ENCODE peak calls at places on chromosomes 3 and 15, in ten cellular contexts. One of them, this sample, is unnamed.

GRCh38 chr3:194687638-194688206 is 2.0 kb downstream of the FAM43A start:
- DNase-seq in cardiac fibroblast: peak
- DNase-seq in CD8-positive, alpha-beta T cell: peak
- DNase-seq in adrenal gland: peak
- DNase-seq in CD4-positive, CD25-positive, alpha-beta regulatory T cell: peak
- DNase-seq in HL-60: peak
- DNase-seq in fibroblast of mammary gland: peak
- DNase-seq in fibroblast of lung: peak
- DNase-seq in A549: peak
- DNase-seq in upper lobe of right lung: peak
- DNase-seq in this sample: peak

GRCh38 chr3:49158792-49159191 is 7.3 kb downstream of the CCDC71 start:
- DNase-seq in adrenal gland: peak
- DNase-seq in upper lobe of right lung: no peak
- DNase-seq in fibroblast of lung: no peak
- DNase-seq in A549: no peak
- DNase-seq in cardiac fibroblast: no peak
- DNase-seq in fibroblast of mammary gland: no peak
- DNase-seq in CD4-positive, CD25-positive, alpha-beta regulatory T cell: no peak
- DNase-seq in CD8-positive, alpha-beta T cell: no peak
- DNase-seq in HL-60: no peak
- DNase-seq in this sample: no peak

GRCh38 chr15:99306694-99307338 is 55.5 kb downstream of the LRRC28 start:
- DNase-seq in A549: no peak
- DNase-seq in adrenal gland: peak
- DNase-seq in CD8-positive, alpha-beta T cell: no peak
- DNase-seq in CD4-positive, CD25-positive, alpha-beta regulatory T cell: no peak
- DNase-seq in cardiac fibroblast: no peak
- DNase-seq in fibroblast of lung: peak
- DNase-seq in HL-60: no peak
- DNase-seq in upper lobe of right lung: no peak
- DNase-seq in fibroblast of mammary gland: no peak
- DNase-seq in this sample: no peak

GRCh38 chr3:197814372-197814771 is 23.3 kb downstream of the LRCH3 start:
- DNase-seq in cardiac fibroblast: no peak
- DNase-seq in HL-60: no peak
- DNase-seq in fibroblast of lung: no peak
- DNase-seq in A549: no peak
- DNase-seq in fibroblast of mammary gland: no peak
- DNase-seq in upper lobe of right lung: no peak
- DNase-seq in CD8-positive, alpha-beta T cell: no peak
- DNase-seq in adrenal gland: no peak
- DNase-seq in CD4-positive, CD25-positive, alpha-beta regulatory T cell: no peak
- DNase-seq in this sample: no peak

GRCh38 chr3:4750306-4751056 is 228.8 kb upstream of the BHLHE40 start:
- DNase-seq in fibroblast of lung: no peak
- DNase-seq in HL-60: no peak
- DNase-seq in adrenal gland: peak
- DNase-seq in A549: no peak
- DNase-seq in fibroblast of mammary gland: peak
- DNase-seq in CD4-positive, CD25-positive, alpha-beta regulatory T cell: peak
- DNase-seq in cardiac fibroblast: peak
- DNase-seq in upper lobe of right lung: no peak
- DNase-seq in CD8-positive, alpha-beta T cell: no peak
- DNase-seq in this sample: no peak

GRCh38 chr3:151345854-151346253 is 16.5 kb upstream of the P2RY13 start:
- DNase-seq in CD8-positive, alpha-beta T cell: no peak
- DNase-seq in A549: no peak
- DNase-seq in fibroblast of mammary gland: peak
- DNase-seq in cardiac fibroblast: peak
- DNase-seq in upper lobe of right lung: no peak
- DNase-seq in CD4-positive, CD25-positive, alpha-beta regulatory T cell: no peak
- DNase-seq in adrenal gland: peak
- DNase-seq in HL-60: no peak
- DNase-seq in fibroblast of lung: peak
- DNase-seq in this sample: no peak

GRCh38 chr3:98812851-98813374 is 49.8 kb downstream of the ST3GAL6 start:
- DNase-seq in adrenal gland: no peak
- DNase-seq in upper lobe of right lung: peak
- DNase-seq in A549: peak
- DNase-seq in fibroblast of lung: peak
- DNase-seq in fibroblast of mammary gland: peak
- DNase-seq in CD8-positive, alpha-beta T cell: no peak
- DNase-seq in HL-60: no peak
- DNase-seq in CD4-positive, CD25-positive, alpha-beta regulatory T cell: peak
- DNase-seq in cardiac fibroblast: peak
- DNase-seq in this sample: peak

GRCh38 chr3:7978104-7978457 is 523.5 kb upstream of the LMCD1 start:
- DNase-seq in adrenal gland: no peak
- DNase-seq in fibroblast of lung: no peak
- DNase-seq in CD8-positive, alpha-beta T cell: no peak
- DNase-seq in A549: no peak
- DNase-seq in cardiac fibroblast: no peak
- DNase-seq in upper lobe of right lung: no peak
- DNase-seq in fibroblast of mammary gland: no peak
- DNase-seq in HL-60: no peak
- DNase-seq in CD4-positive, CD25-positive, alpha-beta regulatory T cell: no peak
- DNase-seq in this sample: no peak

GRCh38 chr15:36601497-36601932 is 22.1 kb downstream of the CDIN1 start:
- DNase-seq in fibroblast of lung: peak
- DNase-seq in CD4-positive, CD25-positive, alpha-beta regulatory T cell: no peak
- DNase-seq in HL-60: no peak
- DNase-seq in CD8-positive, alpha-beta T cell: no peak
- DNase-seq in A549: no peak
- DNase-seq in upper lobe of right lung: no peak
- DNase-seq in fibroblast of mammary gland: peak
- DNase-seq in adrenal gland: peak
- DNase-seq in cardiac fibroblast: peak
- DNase-seq in this sample: no peak

GRCh38 chr3:128267541-128267940 is 114.3 kb downstream of the EEFSEC start:
- DNase-seq in A549: no peak
- DNase-seq in adrenal gland: no peak
- DNase-seq in upper lobe of right lung: no peak
- DNase-seq in CD4-positive, CD25-positive, alpha-beta regulatory T cell: no peak
- DNase-seq in CD8-positive, alpha-beta T cell: no peak
- DNase-seq in fibroblast of lung: no peak
- DNase-seq in fibroblast of mammary gland: no peak
- DNase-seq in cardiac fibroblast: no peak
- DNase-seq in HL-60: no peak
- DNase-seq in this sample: no peak

GRCh38 chr3:165185707-165186327 is 10.4 kb downstream of the SLITRK3 start:
- DNase-seq in upper lobe of right lung: no peak
- DNase-seq in adrenal gland: peak
- DNase-seq in HL-60: peak
- DNase-seq in cardiac fibroblast: peak
- DNase-seq in CD8-positive, alpha-beta T cell: no peak
- DNase-seq in A549: peak
- DNase-seq in fibroblast of lung: peak
- DNase-seq in CD4-positive, CD25-positive, alpha-beta regulatory T cell: no peak
- DNase-seq in fibroblast of mammary gland: peak
- DNase-seq in this sample: peak

GRCh38 chr15:66935688-66936087 is 129.7 kb upstream of the SMAD3 start:
- DNase-seq in upper lobe of right lung: no peak
- DNase-seq in CD8-positive, alpha-beta T cell: no peak
- DNase-seq in cardiac fibroblast: no peak
- DNase-seq in fibroblast of lung: no peak
- DNase-seq in fibroblast of mammary gland: peak
- DNase-seq in CD4-positive, CD25-positive, alpha-beta regulatory T cell: no peak
- DNase-seq in HL-60: no peak
- DNase-seq in A549: no peak
- DNase-seq in adrenal gland: no peak
- DNase-seq in this sample: no peak

GRCh38 chr15:66936115-66936863 is 129.1 kb upstream of the SMAD3 start:
- DNase-seq in A549: no peak
- DNase-seq in HL-60: no peak
- DNase-seq in upper lobe of right lung: no peak
- DNase-seq in fibroblast of lung: peak
- DNase-seq in CD4-positive, CD25-positive, alpha-beta regulatory T cell: no peak
- DNase-seq in cardiac fibroblast: peak
- DNase-seq in fibroblast of mammary gland: peak
- DNase-seq in adrenal gland: no peak
- DNase-seq in CD8-positive, alpha-beta T cell: no peak
- DNase-seq in this sample: no peak

GRCh38 chr15:66937588-66937987 is 127.8 kb upstream of the SMAD3 start:
- DNase-seq in upper lobe of right lung: no peak
- DNase-seq in CD8-positive, alpha-beta T cell: no peak
- DNase-seq in fibroblast of mammary gland: no peak
- DNase-seq in HL-60: no peak
- DNase-seq in adrenal gland: no peak
- DNase-seq in cardiac fibroblast: no peak
- DNase-seq in fibroblast of lung: no peak
- DNase-seq in CD4-positive, CD25-positive, alpha-beta regulatory T cell: no peak
- DNase-seq in A549: no peak
- DNase-seq in this sample: no peak

GRCh38 chr15:66938114-66938830 is 127.1 kb upstream of the SMAD3 start:
- DNase-seq in HL-60: peak
- DNase-seq in cardiac fibroblast: no peak
- DNase-seq in fibroblast of lung: no peak
- DNase-seq in CD4-positive, CD25-positive, alpha-beta regulatory T cell: no peak
- DNase-seq in upper lobe of right lung: no peak
- DNase-seq in fibroblast of mammary gland: no peak
- DNase-seq in adrenal gland: no peak
- DNase-seq in CD8-positive, alpha-beta T cell: no peak
- DNase-seq in A549: no peak
- DNase-seq in this sample: no peak

GRCh38 chr15:66936864-66937245 is 128.5 kb upstream of the SMAD3 start:
- DNase-seq in cardiac fibroblast: no peak
- DNase-seq in HL-60: no peak
- DNase-seq in CD8-positive, alpha-beta T cell: no peak
- DNase-seq in A549: no peak
- DNase-seq in adrenal gland: no peak
- DNase-seq in upper lobe of right lung: no peak
- DNase-seq in CD4-positive, CD25-positive, alpha-beta regulatory T cell: no peak
- DNase-seq in fibroblast of lung: no peak
- DNase-seq in fibroblast of mammary gland: no peak
- DNase-seq in this sample: no peak
- H3K4me3 ChIP-seq in cardiac fibroblast: peak
- H3K4me3 ChIP-seq in HL-60: no peak
- H3K4me3 ChIP-seq in CD8-positive, alpha-beta T cell: no peak
- H3K4me3 ChIP-seq in A549: no peak
- H3K4me3 ChIP-seq in adrenal gland: no peak
- H3K4me3 ChIP-seq in upper lobe of right lung: peak
- H3K4me3 ChIP-seq in CD4-positive, CD25-positive, alpha-beta regulatory T cell: no peak
- H3K4me3 ChIP-seq in fibroblast of lung: peak
- H3K4me3 ChIP-seq in fibroblast of mammary gland: peak
- H3K4me3 ChIP-seq in this sample: no peak

DNA sequence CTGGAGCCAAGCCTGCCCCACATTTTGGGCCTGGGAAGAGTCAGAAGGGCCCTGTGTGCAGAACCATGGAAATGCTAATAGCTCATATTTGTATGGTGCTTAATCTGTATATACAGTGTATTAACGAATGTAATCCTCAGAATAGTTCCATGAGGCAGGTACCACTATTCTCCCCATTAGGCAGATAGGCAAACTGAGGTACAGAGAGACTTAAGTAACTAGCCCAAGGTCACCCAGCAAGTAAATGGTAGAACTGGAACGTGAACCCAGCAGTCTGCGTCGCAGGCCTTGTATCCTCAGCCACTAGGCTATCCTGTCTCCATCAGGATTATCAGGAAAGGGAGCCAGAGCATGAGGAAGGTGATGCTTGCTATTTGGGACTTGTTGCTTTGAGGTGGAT is 28.0 kb upstream of the GLCE start:
- DNase-seq in cardiac fibroblast: no peak
- DNase-seq in fibroblast of lung: no peak
- DNase-seq in adrenal gland: no peak
- DNase-seq in A549: no peak
- DNase-seq in upper lobe of right lung: no peak
- DNase-seq in fibroblast of mammary gland: no peak
- DNase-seq in HL-60: no peak
- DNase-seq in CD4-positive, CD25-positive, alpha-beta regulatory T cell: no peak
- DNase-seq in CD8-positive, alpha-beta T cell: no peak
- DNase-seq in this sample: no peak
- H3K4me3 ChIP-seq in cardiac fibroblast: no peak
- H3K4me3 ChIP-seq in fibroblast of lung: no peak
- H3K4me3 ChIP-seq in adrenal gland: no peak
- H3K4me3 ChIP-seq in A549: no peak
- H3K4me3 ChIP-seq in upper lobe of right lung: no peak
- H3K4me3 ChIP-seq in fibroblast of mammary gland: no peak
- H3K4me3 ChIP-seq in HL-60: no peak
- H3K4me3 ChIP-seq in CD4-positive, CD25-positive, alpha-beta regulatory T cell: no peak
- H3K4me3 ChIP-seq in CD8-positive, alpha-beta T cell: no peak
- H3K4me3 ChIP-seq in this sample: no peak

DNA sequence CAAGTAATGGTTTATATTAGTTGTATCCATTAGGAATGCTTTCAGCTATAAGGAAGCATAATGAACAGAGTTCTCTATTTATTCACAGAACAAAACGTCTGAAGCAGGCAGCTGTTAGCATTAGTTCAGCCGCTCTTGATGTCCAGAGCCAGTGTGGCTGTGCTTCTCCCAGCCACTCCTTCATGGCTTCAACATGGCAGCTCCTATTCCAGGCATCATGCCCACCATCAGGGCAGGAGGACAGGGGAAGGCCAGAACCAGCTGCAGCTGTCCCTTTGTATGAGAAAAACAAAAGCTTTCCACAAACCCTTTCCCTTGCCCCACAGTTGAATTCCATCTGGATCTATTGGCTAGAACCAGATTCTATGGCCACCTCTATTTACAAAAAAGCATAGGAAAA is 12.9 kb upstream of the SNRK start:
- DNase-seq in CD8-positive, alpha-beta T cell: no peak
- DNase-seq in cardiac fibroblast: no peak
- DNase-seq in HL-60: no peak
- DNase-seq in adrenal gland: no peak
- DNase-seq in CD4-positive, CD25-positive, alpha-beta regulatory T cell: no peak
- DNase-seq in fibroblast of mammary gland: no peak
- DNase-seq in upper lobe of right lung: no peak
- DNase-seq in A549: no peak
- DNase-seq in fibroblast of lung: no peak
- DNase-seq in this sample: no peak
- H3K4me3 ChIP-seq in CD8-positive, alpha-beta T cell: no peak
- H3K4me3 ChIP-seq in cardiac fibroblast: no peak
- H3K4me3 ChIP-seq in HL-60: no peak
- H3K4me3 ChIP-seq in adrenal gland: no peak
- H3K4me3 ChIP-seq in CD4-positive, CD25-positive, alpha-beta regulatory T cell: no peak
- H3K4me3 ChIP-seq in fibroblast of mammary gland: no peak
- H3K4me3 ChIP-seq in upper lobe of right lung: no peak
- H3K4me3 ChIP-seq in A549: no peak
- H3K4me3 ChIP-seq in fibroblast of lung: no peak
- H3K4me3 ChIP-seq in this sample: no peak

DNA sequence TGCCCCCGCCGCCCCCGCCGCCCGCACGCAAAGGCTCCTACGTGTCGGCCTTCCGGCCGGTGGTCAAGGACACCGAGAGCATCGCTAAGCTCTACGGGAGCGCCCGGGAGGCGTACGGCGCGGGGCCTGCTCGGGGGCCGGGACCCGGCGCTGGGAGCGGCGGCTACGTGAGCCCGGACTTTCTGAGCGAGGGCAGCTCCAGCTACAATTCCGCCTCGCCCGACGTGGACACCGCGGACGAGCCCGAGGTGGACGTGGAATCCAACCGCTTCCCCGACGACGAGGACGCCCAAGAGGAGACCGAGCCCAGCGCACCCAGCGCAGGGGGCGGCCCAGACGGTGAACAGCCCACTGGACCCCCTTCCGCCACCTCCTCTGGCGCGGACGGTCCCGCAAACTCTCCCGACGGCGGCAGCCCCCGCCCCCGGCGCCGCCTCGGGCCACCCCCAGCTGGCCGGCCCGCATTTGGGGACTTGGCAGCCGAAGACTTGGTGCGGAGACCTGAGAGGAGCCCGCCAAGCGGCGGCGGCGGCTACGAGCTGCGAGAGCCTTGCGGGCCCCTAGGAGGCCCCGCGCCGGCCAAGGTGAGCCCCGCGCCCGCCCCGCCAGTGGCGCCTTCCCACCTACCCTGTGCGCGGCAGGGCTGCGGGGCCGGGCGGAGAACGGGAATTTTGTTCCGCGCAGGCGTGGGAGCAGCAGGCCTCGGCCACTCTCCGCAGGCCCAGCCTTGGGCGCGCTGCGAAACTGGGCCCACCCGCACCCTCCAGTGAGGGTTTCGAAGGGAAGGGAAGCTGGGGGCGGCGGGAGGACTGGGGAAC is 2.5 kb downstream of the SKOR1 start:
- DNase-seq in upper lobe of right lung: peak
- DNase-seq in CD4-positive, CD25-positive, alpha-beta regulatory T cell: peak
- DNase-seq in cardiac fibroblast: no peak
- DNase-seq in HL-60: no peak
- DNase-seq in A549: no peak
- DNase-seq in fibroblast of lung: no peak
- DNase-seq in adrenal gland: no peak
- DNase-seq in CD8-positive, alpha-beta T cell: no peak
- DNase-seq in fibroblast of mammary gland: no peak
- DNase-seq in this sample: no peak
- H3K4me3 ChIP-seq in upper lobe of right lung: no peak
- H3K4me3 ChIP-seq in CD4-positive, CD25-positive, alpha-beta regulatory T cell: no peak
- H3K4me3 ChIP-seq in cardiac fibroblast: no peak
- H3K4me3 ChIP-seq in HL-60: no peak
- H3K4me3 ChIP-seq in A549: peak
- H3K4me3 ChIP-seq in fibroblast of lung: no peak
- H3K4me3 ChIP-seq in adrenal gland: no peak
- H3K4me3 ChIP-seq in CD8-positive, alpha-beta T cell: no peak
- H3K4me3 ChIP-seq in fibroblast of mammary gland: no peak
- H3K4me3 ChIP-seq in this sample: no peak